ENCODE peak calls at places on chromosomes 1 and 21, in five cellular contexts. One of them, this sample, is unnamed.

GRCh38 chr1:44571712-44572571 is 102.3 kb downstream of the TMEM53 start:
- DNase-seq in left lung: no peak
- DNase-seq in MM.1S: peak; percentile 57
- DNase-seq in fibroblast of mammary gland: peak; percentile 19
- DNase-seq in tibial artery: no peak
- DNase-seq in this sample: peak; percentile 9

GRCh38 chr21:46298083-46298412 is 11.9 kb downstream of the YBEY start:
- DNase-seq in MM.1S: no peak
- DNase-seq in fibroblast of mammary gland: no peak
- DNase-seq in tibial artery: no peak
- DNase-seq in left lung: no peak
- DNase-seq in this sample: no peak

GRCh38 chr21:26965567-26966359 is 1.1 kb downstream of the ADAMTS5 start:
- DNase-seq in fibroblast of mammary gland: peak; percentile 46
- DNase-seq in tibial artery: peak; percentile 40
- DNase-seq in MM.1S: no peak
- DNase-seq in left lung: peak; percentile 75
- DNase-seq in this sample: no peak

GRCh38 chr21:17467829-17468228 is 45.0 kb upstream of the CXADR start:
- DNase-seq in MM.1S: no peak
- DNase-seq in fibroblast of mammary gland: no peak
- DNase-seq in left lung: no peak
- DNase-seq in tibial artery: no peak
- DNase-seq in this sample: no peak

GRCh38 chr1:84996846-84997666 is at the start of gene MCOLN2:
- DNase-seq in tibial artery: no peak
- DNase-seq in fibroblast of mammary gland: peak; percentile 24
- DNase-seq in left lung: peak; percentile 84
- DNase-seq in MM.1S: peak; percentile 8
- DNase-seq in this sample: peak; percentile 10

GRCh38 chr1:226597616-226598454 is 49.3 kb downstream of the STUM start:
- DNase-seq in left lung: no peak
- DNase-seq in MM.1S: no peak
- DNase-seq in fibroblast of mammary gland: no peak
- DNase-seq in tibial artery: peak; percentile 7
- DNase-seq in this sample: no peak

GRCh38 chr1:236206548-236206947 is 64.2 kb downstream of the GPR137B start:
- DNase-seq in MM.1S: no peak
- DNase-seq in tibial artery: peak; percentile 58
- DNase-seq in left lung: peak; percentile 30
- DNase-seq in fibroblast of mammary gland: no peak
- DNase-seq in this sample: no peak

GRCh38 chr1:168236836-168237611 is 11.2 kb downstream of the SFT2D2 start:
- DNase-seq in fibroblast of mammary gland: peak; percentile 69
- DNase-seq in tibial artery: no peak
- DNase-seq in left lung: no peak
- DNase-seq in MM.1S: no peak
- DNase-seq in this sample: no peak

GRCh38 chr1:202348005-202348508 is 442 bp upstream of the PPP1R12B start:
- DNase-seq in left lung: no peak
- DNase-seq in fibroblast of mammary gland: no peak
- DNase-seq in MM.1S: no peak
- DNase-seq in tibial artery: no peak
- DNase-seq in this sample: no peak

GRCh38 chr1:37673920-37674319 is 18.4 kb upstream of the CDCA8 start:
- DNase-seq in tibial artery: no peak
- DNase-seq in fibroblast of mammary gland: no peak
- DNase-seq in left lung: no peak
- DNase-seq in MM.1S: no peak
- DNase-seq in this sample: no peak

DNA sequence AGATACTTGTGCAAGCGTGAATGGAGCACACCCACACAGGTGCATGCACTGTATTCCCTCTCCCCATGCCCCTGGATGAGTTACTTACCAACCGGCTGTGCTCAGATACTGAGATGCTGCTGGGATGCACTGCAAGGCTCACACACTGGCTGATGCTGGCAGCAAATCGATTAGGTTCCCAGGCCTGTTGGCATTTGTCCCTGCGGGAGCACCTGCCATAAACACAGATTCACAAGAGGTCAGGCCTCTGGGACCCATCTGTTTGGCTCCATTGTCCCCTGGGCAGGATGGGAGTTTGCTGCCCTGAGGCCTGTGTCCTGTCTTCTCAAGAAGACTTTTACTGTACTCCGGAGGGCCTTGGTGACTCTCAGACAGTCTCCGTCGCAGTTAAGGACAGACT is 145.4 kb downstream of the PLXNA2 start:
- DNase-seq in MM.1S: no peak
- DNase-seq in tibial artery: no peak
- DNase-seq in fibroblast of mammary gland: no peak
- DNase-seq in left lung: no peak
- DNase-seq in this sample: no peak
- H3K4me3 ChIP-seq in MM.1S: no peak overlapping the region
- H3K4me3 ChIP-seq in tibial artery: no peak overlapping the region
- H3K4me3 ChIP-seq in fibroblast of mammary gland: no peak overlapping the region
- H3K4me3 ChIP-seq in left lung: no peak overlapping the region
- H3K4me3 ChIP-seq in this sample: no peak overlapping the region

GRCh38 chr1:218698181-218698580 is 353.0 kb downstream of the TGFB2 start:
- DNase-seq in left lung: no peak
- DNase-seq in fibroblast of mammary gland: no peak
- DNase-seq in tibial artery: no peak
- DNase-seq in MM.1S: no peak
- DNase-seq in this sample: peak; percentile 45
- H3K4me3 ChIP-seq in left lung: no peak overlapping the region
- H3K4me3 ChIP-seq in fibroblast of mammary gland: no peak overlapping the region
- H3K4me3 ChIP-seq in tibial artery: no peak overlapping the region
- H3K4me3 ChIP-seq in MM.1S: no peak overlapping the region
- H3K4me3 ChIP-seq in this sample: no peak overlapping the region

DNA sequence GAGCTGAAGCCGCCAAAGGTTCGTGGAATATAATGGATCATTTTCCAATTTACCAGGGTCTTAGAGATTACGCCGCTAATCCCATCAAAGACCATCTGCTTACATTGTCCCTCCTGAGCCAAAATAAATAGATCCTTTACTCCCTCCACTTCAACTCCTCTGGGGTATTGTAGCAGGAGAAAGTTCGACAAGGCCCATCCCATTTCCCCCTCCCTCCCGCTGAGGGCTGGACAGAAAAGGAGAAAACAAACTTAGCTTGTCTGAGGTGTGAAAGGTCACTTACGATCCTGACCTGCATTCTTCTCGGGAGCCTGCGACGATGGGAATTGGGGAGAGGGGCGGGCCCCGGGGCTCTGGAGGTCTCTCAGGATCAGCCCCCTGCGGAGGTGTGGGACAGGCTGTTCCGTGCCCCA is 60.8 kb downstream of the MEF2D start:
- DNase-seq in left lung: no peak
- DNase-seq in tibial artery: no peak
- DNase-seq in fibroblast of mammary gland: no peak
- DNase-seq in MM.1S: no peak
- DNase-seq in this sample: no peak
- H3K4me3 ChIP-seq in left lung: no peak overlapping the region
- H3K4me3 ChIP-seq in tibial artery: no peak overlapping the region
- H3K4me3 ChIP-seq in fibroblast of mammary gland: no peak overlapping the region
- H3K4me3 ChIP-seq in MM.1S: no peak overlapping the region
- H3K4me3 ChIP-seq in this sample: no peak overlapping the region

GRCh38 chr1:172826096-172826741 is 167.3 kb downstream of the FASLG start:
- DNase-seq in MM.1S: peak; percentile 44
- DNase-seq in left lung: no peak
- DNase-seq in fibroblast of mammary gland: peak; percentile 97
- DNase-seq in tibial artery: peak; percentile 54
- DNase-seq in this sample: peak; percentile 95
- H3K4me3 ChIP-seq in MM.1S: no peak overlapping the region
- H3K4me3 ChIP-seq in left lung: no peak overlapping the region
- H3K4me3 ChIP-seq in fibroblast of mammary gland: no peak overlapping the region
- H3K4me3 ChIP-seq in tibial artery: peak overlapping the region; percentile 38
- H3K4me3 ChIP-seq in this sample: peak overlapping the region; percentile 18

DNA sequence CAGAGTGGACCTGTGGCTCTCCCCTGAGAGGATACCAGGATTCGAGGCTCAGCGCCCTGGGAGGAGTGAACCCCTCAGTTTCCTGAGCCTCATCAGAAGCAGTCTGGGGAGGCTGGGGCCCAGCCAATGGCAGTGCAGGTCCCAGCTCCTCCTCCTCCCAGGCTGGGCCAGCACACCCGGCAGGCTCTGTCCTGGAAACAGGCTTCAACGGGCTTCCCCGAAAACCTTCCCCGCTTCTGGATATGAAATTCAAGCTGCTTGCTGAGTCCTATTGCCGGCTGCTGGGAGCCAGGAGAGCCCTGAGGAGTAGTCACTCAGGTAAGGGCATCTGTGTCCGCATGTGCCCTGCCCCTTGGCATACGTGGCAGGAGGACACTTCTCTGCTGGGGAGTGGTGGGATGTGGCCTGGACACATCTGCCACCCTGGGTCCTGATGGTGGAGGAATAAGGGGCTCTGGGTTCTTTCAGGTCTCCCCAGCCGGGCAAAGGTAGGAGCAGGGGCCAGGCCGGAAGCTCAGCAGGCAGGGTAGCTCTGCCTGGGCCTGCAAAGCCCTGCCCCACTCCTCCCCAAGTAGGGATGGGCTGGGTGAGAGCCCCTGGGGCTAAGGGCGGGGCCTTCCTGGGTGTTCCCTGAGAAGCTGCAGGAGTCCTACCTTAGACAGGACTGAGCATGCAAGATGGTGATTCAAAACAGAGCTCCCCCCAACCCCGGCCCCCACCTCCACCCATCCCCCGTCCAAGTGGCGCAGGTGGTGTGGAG is at the start of gene GJB5:
- DNase-seq in left lung: no peak
- DNase-seq in MM.1S: no peak
- DNase-seq in fibroblast of mammary gland: no peak
- DNase-seq in tibial artery: no peak
- DNase-seq in this sample: no peak
- H3K4me3 ChIP-seq in left lung: no peak within 1 kb of the TSS
- H3K4me3 ChIP-seq in MM.1S: no peak within 1 kb of the TSS
- H3K4me3 ChIP-seq in fibroblast of mammary gland: no peak within 1 kb of the TSS
- H3K4me3 ChIP-seq in tibial artery: no peak within 1 kb of the TSS
- H3K4me3 ChIP-seq in this sample: no peak within 1 kb of the TSS

GRCh38 chr1:161261859-161262225 is 3.3 kb downstream of the PCP4L1 start:
- DNase-seq in fibroblast of mammary gland: no peak
- DNase-seq in MM.1S: no peak
- DNase-seq in tibial artery: no peak
- DNase-seq in left lung: no peak
- DNase-seq in this sample: peak; percentile 10
- H3K4me3 ChIP-seq in fibroblast of mammary gland: no peak overlapping the region
- H3K4me3 ChIP-seq in MM.1S: no peak overlapping the region
- H3K4me3 ChIP-seq in tibial artery: no peak overlapping the region
- H3K4me3 ChIP-seq in left lung: no peak overlapping the region
- H3K4me3 ChIP-seq in this sample: no peak overlapping the region

DNA sequence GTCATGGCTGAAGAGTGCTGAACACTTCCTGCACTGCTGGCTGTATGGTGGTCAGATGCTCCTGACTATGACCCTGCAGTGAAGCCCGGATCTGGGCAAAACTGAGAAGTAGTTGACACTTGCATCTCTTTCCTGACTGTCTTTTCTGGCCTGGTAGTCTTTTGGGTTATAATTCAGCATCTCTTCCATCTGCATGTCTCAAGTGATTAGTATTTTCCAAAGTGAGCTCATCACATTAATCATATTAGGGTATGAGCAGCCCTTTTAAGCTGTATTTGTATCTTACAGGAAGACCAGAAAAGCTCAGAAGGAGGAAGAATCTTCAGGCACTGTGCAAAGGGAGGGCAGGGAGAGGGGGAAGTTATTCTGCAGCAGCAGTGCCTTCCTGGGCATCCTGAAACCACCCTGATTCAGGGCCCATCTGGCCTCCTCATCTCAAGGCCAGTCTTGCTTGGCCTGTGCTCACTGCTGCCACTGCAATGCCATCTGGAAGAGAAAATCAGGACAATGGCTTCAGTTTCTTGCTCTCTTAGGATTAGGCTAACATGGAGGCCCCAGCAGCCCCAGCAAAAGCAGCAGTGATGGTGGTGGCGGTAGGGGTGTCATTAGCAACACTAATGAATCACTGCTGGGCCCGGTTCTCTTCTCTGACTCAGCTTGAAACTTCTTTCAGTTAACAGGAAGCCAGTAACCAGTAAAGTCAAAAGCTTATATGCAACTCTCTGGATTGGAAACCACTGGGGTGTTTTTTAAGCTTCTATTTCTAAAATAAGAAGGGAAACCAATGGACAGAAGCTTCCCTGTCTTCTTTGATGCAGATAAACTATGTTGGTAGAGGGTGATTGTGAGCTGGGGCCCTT is 63.3 kb upstream of the WDR26 start:
- DNase-seq in tibial artery: peak; percentile 33
- DNase-seq in MM.1S: peak; percentile 86
- DNase-seq in fibroblast of mammary gland: peak; percentile 89
- DNase-seq in left lung: no peak
- DNase-seq in this sample: peak; percentile 77
- H3K4me3 ChIP-seq in tibial artery: no peak overlapping the region
- H3K4me3 ChIP-seq in MM.1S: peak overlapping the region; percentile 13
- H3K4me3 ChIP-seq in fibroblast of mammary gland: no peak overlapping the region
- H3K4me3 ChIP-seq in left lung: no peak overlapping the region
- H3K4me3 ChIP-seq in this sample: no peak overlapping the region